ENCODE peak calls at places on chromosomes 11 and 22, in nine cellular contexts. R, N, X, M, E, L, B, D and I are unnamed samples.

GRCh38 chr11:78432058-78432515 is 14.5 kb upstream of the GAB2 start:
- DNase-seq in N (peak), E (no peak), X (no peak), L (no peak), D (no peak), R (no peak), M (no peak), B (no peak), I (peak)

GRCh38 chr22:26579331-26579886 is 10.5 kb downstream of the TPST2 start:
- DNase-seq in B (no peak), N (no peak), E (no peak), D (no peak), R (peak), X (no peak), L (no peak), M (no peak), I (no peak)

GRCh38 chr11:66100272-66101037 is 30.4 kb downstream of the PACS1 start:
- DNase-seq in X (peak), D (no peak), N (no peak), B (no peak), M (peak), L (no peak), E (peak), R (peak), I (peak)

GRCh38 chr11:121611242-121611641 is 158.5 kb upstream of the SORL1-AS1 start:
- DNase-seq in R (no peak), X (no peak), B (no peak), D (no peak), L (no peak), M (no peak), N (no peak), E (no peak), I (no peak)

GRCh38 chr11:8690374-8691342 is 8.1 kb downstream of the RPL27A start:
- DNase-seq in B (no peak), D (no peak), R (no peak), N (no peak), M (no peak), E (no peak), X (no peak), L (no peak), I (no peak)

GRCh38 chr11:67434395-67434881 is 3.0 kb downstream of the PTPRCAP start:
- DNase-seq in E (no peak), M (no peak), L (no peak), B (no peak), D (no peak), X (no peak), R (no peak), N (no peak), I (no peak)

GRCh38 chr11:81700061-81700460 is 1033.6 kb downstream of the FAM181B start:
- DNase-seq in L (no peak), X (no peak), M (no peak), D (no peak), R (no peak), B (no peak), E (no peak), N (peak), I (no peak)

GRCh38 chr11:636511-637332 is at the start of gene DRD4:
- DNase-seq in N (peak), L (no peak), B (no peak), X (no peak), E (no peak), M (no peak), D (no peak), R (no peak), I (no peak)

GRCh38 chr11:13215157-13215556 is 62.4 kb upstream of the BMAL1 start:
- DNase-seq in D (no peak), X (peak), M (no peak), N (peak), R (no peak), B (no peak), L (no peak), E (no peak), I (peak)

GRCh38 chr11:119381186-119381988 is at the start of gene USP2:
- DNase-seq in D (peak), M (peak), E (peak), L (peak), B (peak), N (peak), R (peak), X (peak), I (peak)

GRCh38 chr11:57377098-57377497 is 3.9 kb downstream of the PRG3 start:
- DNase-seq in D (no peak), B (no peak), M (no peak), E (no peak), N (peak), R (no peak), L (no peak), X (no peak), I (no peak)

GRCh38 chr11:8566613-8567210 is 27.3 kb downstream of the STK33 start:
- DNase-seq in E (no peak), M (peak), D (peak), L (no peak), X (peak), N (peak), R (no peak), B (no peak), I (peak)

GRCh38 chr11:134724106-134724778 is 312.2 kb upstream of the B3GAT1 start:
- DNase-seq in R (no peak), B (no peak), L (no peak), D (no peak), M (no peak), E (no peak), N (no peak), X (no peak), I (no peak)

GRCh38 chr11:73185680-73186293 is 32.3 kb upstream of the P2RY2 start:
- DNase-seq in E (no peak), D (peak), X (peak), B (peak), M (no peak), N (peak), R (no peak), L (no peak), I (peak)

GRCh38 chr11:128715691-128716153 is 21.9 kb downstream of the FLI1 start:
- DNase-seq in E (no peak), D (no peak), M (no peak), R (no peak), B (no peak), L (no peak), X (peak), N (peak), I (peak)

GRCh38 chr22:38740116-38740723 is 15.6 kb downstream of the SUN2 start:
- DNase-seq in M (peak), N (no peak), D (no peak), E (no peak), L (no peak), R (no peak), X (no peak), B (no peak), I (no peak)

GRCh38 chr22:42621505-42622002 is 6.9 kb upstream of the POLDIP3 start:
- DNase-seq in R (peak), X (peak), B (no peak), L (peak), N (peak), E (peak), D (peak), M (peak), I (peak)

GRCh38 chr11:67265633-67266423 is 445 bp upstream of the GRK2 start:
- DNase-seq in X (peak), M (peak), N (peak), L (peak), E (peak), D (no peak), R (peak), B (no peak), I (peak)

GRCh38 chr11:126231725-126232459 is 20.3 kb downstream of the FAM118B start:
- DNase-seq in D (no peak), L (no peak), B (no peak), N (no peak), M (no peak), R (no peak), X (no peak), E (no peak), I (peak)

GRCh38 chr11:65743928-65744698 is 23.5 kb upstream of the RNASEH2C start:
- DNase-seq in N (peak), X (peak), R (peak), B (no peak), M (peak), D (no peak), E (peak), L (peak), I (peak)

GRCh38 chr22:24845036-24845918 is 39.3 kb downstream of the SGSM1 start:
- DNase-seq in D (no peak), R (no peak), M (peak), X (no peak), N (peak), E (no peak), B (peak), L (no peak), I (peak)

GRCh38 chr22:21780259-21780658 is 44.7 kb upstream of the YPEL1 start:
- DNase-seq in D (no peak), N (no peak), X (no peak), B (no peak), R (no peak), M (no peak), E (no peak), L (no peak), I (no peak)

GRCh38 chr11:120305286-120305685 is 19.8 kb upstream of the TLCD5 start:
- DNase-seq in L (no peak), D (no peak), E (no peak), N (no peak), X (no peak), R (no peak), B (no peak), M (no peak), I (peak)

GRCh38 chr11:126491092-126491491 is 135.6 kb downstream of the ST3GAL4 start:
- DNase-seq in D (no peak), X (no peak), M (no peak), B (no peak), E (no peak), N (no peak), L (no peak), R (no peak), I (no peak)

GRCh38 chr11:81967242-81967641 is 766.4 kb downstream of the FAM181B start:
- DNase-seq in X (no peak), B (no peak), D (no peak), L (no peak), M (no peak), N (no peak), E (no peak), R (no peak), I (no peak)

GRCh38 chr11:14906614-14907392 is 14.8 kb upstream of the CYP2R1 start:
- DNase-seq in R (no peak), D (no peak), B (no peak), X (no peak), M (no peak), E (no peak), N (no peak), L (no peak), I (no peak)